ENCODE peak calls at places on chromosomes 4 and X, in five cellular contexts. P, V, A, X and M are unnamed samples.

GRCh38 chr4:1172971-1173757 is 781 bp upstream of the SPON2 start:
- DNase-seq in P (no peak), V (no peak), A (peak; percentile 76), X (no peak), M (peak; percentile 48)

GRCh38 chr4:6324999-6325790 is 55.5 kb downstream of the WFS1 start:
- DNase-seq in P (peak; percentile 41), V (peak; percentile 30), A (peak; percentile 12), X (no peak), M (no peak)

GRCh38 chrX:13658602-13659001 is 5.7 kb downstream of the TCEANC start:
- DNase-seq in P (peak; percentile 50), V (peak; percentile 77), A (peak; percentile 49), X (no peak), M (peak; percentile 39)

GRCh38 chr4:24070117-24070516 is 180.3 kb upstream of the PPARGC1A start:
- DNase-seq in P (peak; percentile 94), V (peak; percentile 88), A (peak; percentile 65), X (no peak), M (peak; percentile 81)

GRCh38 chrX:120302434-120302833 is 8.8 kb downstream of the TMEM255A start:
- DNase-seq in P (no peak), V (no peak), A (no peak), X (no peak), M (peak; percentile 49)

GRCh38 chr4:140296335-140296753 is 77.1 kb upstream of the SCOC start:
- DNase-seq in P (peak; percentile 39), V (peak; percentile 87), A (peak; percentile 97), X (no peak), M (peak; percentile 75)

GRCh38 chr4:2817701-2818350 is 24.9 kb downstream of the SH3BP2 start:
- DNase-seq in P (no peak), V (no peak), A (no peak), X (no peak), M (peak; percentile 92)

GRCh38 chrX:136725446-136726104 is 55.2 kb downstream of the ARHGEF6 start:
- DNase-seq in P (peak; percentile 21), V (peak; percentile 75), A (peak; percentile 82), X (no peak), M (no peak)

GRCh38 chr4:3354455-3354811 is 61.6 kb downstream of the RGS12 start:
- DNase-seq in P (no peak), V (no peak), A (no peak), X (no peak), M (no peak)

GRCh38 chrX:11349020-11349419 is 55.8 kb downstream of the AMELX start:
- DNase-seq in P (no peak), V (no peak), A (no peak), X (no peak), M (no peak)

GRCh38 chrX:77723684-77724083 is 62.3 kb downstream of the ATRX start:
- DNase-seq in P (no peak), V (no peak), A (no peak), X (no peak), M (no peak)